ENCODE peak calls at places on chromosomes 12 and 14, in five cellular contexts. F is H1, P is K562, K is GM12878, Q is HepG2. J is an unnamed sample.

GRCh38 chr12:51434305-51434704 is 9.7 kb downstream of the SLC4A8 start:
- DNase-seq in K (no peak), P (no peak), Q (no peak), F (no peak), J (no peak)

GRCh38 chr12:116406529-116406928 is 129.0 kb upstream of the MED13L start:
- DNase-seq in P (no peak), Q (peak), F (peak), K (no peak), J (peak)

GRCh38 chr12:49058366-49059062 is 2.1 kb downstream of the KMT2D start:
- DNase-seq in F (no peak), Q (no peak), P (no peak), K (no peak), J (no peak)

GRCh38 chr12:94590428-94590827 is 59.9 kb downstream of the TMCC3 start:
- DNase-seq in Q (no peak), K (no peak), F (peak), P (no peak), J (peak)

GRCh38 chr12:54988402-54989054 is 4.0 kb upstream of the TESPA1 start:
- DNase-seq in K (no peak), F (no peak), P (peak), Q (no peak), J (no peak)

GRCh38 chr12:24778486-24779304 is 170.2 kb downstream of the BCAT1 start:
- DNase-seq in F (no peak), K (peak), P (peak), Q (peak), J (no peak)

GRCh38 chr12:68393398-68393797 is 61.2 kb upstream of the MDM1 start:
- DNase-seq in F (no peak), P (no peak), Q (no peak), K (no peak), J (no peak)

GRCh38 chr12:28189774-28190320 is 409 bp upstream of the CCDC91 start:
- DNase-seq in P (no peak), F (no peak), Q (no peak), K (no peak), J (no peak)

GRCh38 chr12:69688021-69688420 is 11.1 kb downstream of the BEST3 start:
- DNase-seq in Q (peak), P (no peak), F (no peak), K (no peak), J (no peak)

GRCh38 chr14:106662947-106663346 is 1136.6 kb downstream of the TMEM121 start:
- DNase-seq in K (no peak), F (no peak), P (no peak), Q (no peak), J (no peak)

GRCh38 chr12:7061596-7061995 is 1.1 kb downstream of the C1S start:
- DNase-seq in K (no peak), P (no peak), Q (peak), F (no peak), J (no peak)

GRCh38 chr12:19694627-19695026 is 255.3 kb downstream of the AEBP2 start:
- DNase-seq in P (no peak), F (no peak), K (no peak), Q (no peak), J (no peak)

GRCh38 chr14:29716150-29716549 is 211.5 kb downstream of the PRKD1 start:
- DNase-seq in Q (no peak), F (no peak), K (no peak), P (no peak), J (no peak)

GRCh38 chr12:123050331-123050809 is 69.9 kb downstream of the ARL6IP4 start:
- DNase-seq in Q (no peak), K (no peak), F (no peak), P (no peak), J (no peak)

GRCh38 chr12:75660805-75661404 is 149.5 kb upstream of the KRR1 start:
- DNase-seq in P (no peak), Q (no peak), F (no peak), K (no peak), J (no peak)

DNA sequence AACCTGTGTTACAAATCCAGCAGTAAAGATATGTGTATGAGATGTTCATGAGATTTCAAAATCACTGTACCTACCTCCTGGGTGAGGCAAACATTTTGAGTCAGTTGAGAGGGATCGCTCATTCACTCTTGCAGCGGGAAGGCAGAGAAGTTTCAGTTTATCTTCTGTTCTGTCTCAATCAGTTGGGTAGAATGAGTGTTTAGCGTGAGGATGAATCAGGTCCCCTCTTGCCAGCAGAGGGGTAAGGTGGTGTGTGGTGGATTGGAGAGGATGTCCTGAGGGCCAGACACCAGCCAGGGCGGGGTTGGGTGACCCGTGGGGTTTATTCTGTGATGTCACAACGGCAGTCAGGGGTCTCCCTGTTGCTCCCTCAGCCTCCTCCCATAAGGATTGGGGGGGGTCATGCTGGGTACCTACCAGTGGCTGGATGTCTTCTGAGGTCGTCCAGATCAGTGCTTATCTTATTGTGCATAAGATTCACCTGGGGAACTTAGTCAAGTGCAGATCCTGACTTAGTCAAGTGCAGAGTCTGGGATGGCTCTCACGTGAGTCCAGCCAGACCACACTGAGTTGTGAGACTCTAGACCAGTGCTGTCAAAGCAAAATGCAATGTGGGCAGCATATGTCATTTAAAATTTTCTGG is at the start of gene GSG1:
- DNase-seq in P (no peak), K (no peak), Q (no peak), F (no peak), J (no peak)
- TF ChIP-seq ATF2 in P (no peak), K (no peak), Q (no peak), F (no peak), J (no peak)

DNA sequence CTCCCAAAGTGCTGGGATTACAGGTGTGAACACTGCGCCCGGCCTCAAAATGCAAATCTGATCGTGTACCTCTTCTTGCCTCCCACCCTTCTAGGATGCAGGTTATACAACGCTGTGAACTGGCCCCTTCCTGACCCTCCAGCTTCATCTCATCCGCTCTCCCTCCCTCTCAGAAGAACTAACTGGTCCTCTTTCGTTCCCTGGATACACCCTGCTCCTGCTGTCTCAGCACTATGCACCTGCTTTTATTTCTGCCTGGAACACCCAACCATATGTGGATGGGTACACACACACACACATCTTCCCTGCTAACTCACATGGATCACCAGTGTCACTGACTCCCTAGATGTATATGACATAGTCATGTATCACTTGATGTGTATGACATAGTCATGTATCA is 56.1 kb upstream of the VASH1 start:
- DNase-seq in P (no peak), K (no peak), F (peak), Q (no peak), J (no peak)
- TF ChIP-seq ATF2 in P (no peak), K (no peak), F (no peak), Q (no peak), J (no peak)

GRCh38 chr14:51868405-51868804 is 8.0 kb downstream of the GNG2 start:
- DNase-seq in K (no peak), P (no peak), F (no peak), Q (no peak), J (no peak)
- TF ChIP-seq ATF2 in K (no peak), P (no peak), F (no peak), Q (no peak), J (no peak)

DNA sequence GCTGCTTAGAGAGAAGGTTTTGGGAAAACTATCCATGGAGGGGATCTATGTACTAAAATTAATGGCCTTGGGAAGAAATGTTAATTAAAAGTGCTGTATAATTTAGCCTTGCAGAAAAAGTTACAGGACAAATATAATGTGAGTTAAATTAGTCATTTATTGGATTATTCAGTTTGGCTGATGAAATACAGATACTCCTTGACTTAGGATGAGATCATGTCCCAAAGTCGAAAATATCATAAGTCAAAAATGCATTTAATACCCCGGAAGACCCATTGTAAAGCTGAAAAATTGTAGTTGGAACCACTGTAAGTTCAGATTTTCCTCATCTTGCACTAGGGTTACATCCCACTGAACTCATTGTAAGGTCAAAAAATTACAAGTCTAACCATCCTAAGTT is 9.7 kb downstream of the RTRAF start:
- DNase-seq in F (no peak), P (no peak), Q (no peak), K (no peak), J (no peak)
- TF ChIP-seq ATF2 in F (no peak), P (no peak), Q (no peak), K (no peak), J (no peak)

DNA sequence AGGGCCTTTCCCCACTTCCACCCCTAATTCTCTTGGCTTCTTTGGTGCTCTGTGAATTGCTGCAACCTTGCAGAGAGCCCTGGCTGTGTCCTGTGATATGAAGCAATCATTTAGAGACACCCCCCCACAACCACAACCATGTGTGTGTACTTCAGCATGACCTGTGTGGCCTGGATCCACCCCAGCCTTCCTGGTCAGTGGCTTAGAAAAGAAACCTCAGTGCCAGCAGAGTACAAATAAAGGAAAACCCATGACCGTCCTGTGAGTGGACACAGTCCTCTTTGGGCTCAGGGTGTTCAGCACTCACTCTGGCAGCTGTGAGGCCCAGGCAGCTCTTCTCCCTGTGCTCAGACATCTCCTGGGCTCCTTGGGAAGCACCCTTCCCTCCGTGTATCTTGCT is 206.6 kb upstream of the DIO3 start:
- DNase-seq in K (no peak), P (no peak), Q (no peak), F (no peak), J (no peak)
- TF ChIP-seq ATF2 in K (no peak), P (no peak), Q (no peak), F (no peak), J (no peak)

GRCh38 chr12:57641699-57642442 is 8.9 kb upstream of the B4GALNT1 start:
- DNase-seq in P (no peak), F (no peak), Q (no peak), K (no peak), J (no peak)

GRCh38 chr12:57638096-57638495 is 5.1 kb upstream of the B4GALNT1 start:
- DNase-seq in Q (no peak), K (no peak), F (no peak), P (no peak), J (no peak)

GRCh38 chr12:57632898-57633825 is at the start of gene B4GALNT1:
- DNase-seq in F (no peak), P (peak), K (no peak), Q (no peak), J (peak)

GRCh38 chr12:57640156-57641042 is 7.4 kb upstream of the B4GALNT1 start:
- DNase-seq in P (no peak), F (no peak), Q (no peak), K (no peak), J (no peak)

GRCh38 chr12:57637364-57637763 is 4.4 kb upstream of the B4GALNT1 start:
- DNase-seq in Q (no peak), F (no peak), P (no peak), K (no peak), J (no peak)
- TF ChIP-seq ATF2 in Q (no peak), F (no peak), P (no peak), K (no peak), J (no peak)